ENCODE peak calls at places on chromosomes 4 and X, in four cellular contexts. R, B, M and C are unnamed samples.

GRCh38 chr4:122908223-122908622 is 14.2 kb downstream of the NUDT6 start:
- DNase-seq in B (no peak), R (no peak), M (no peak), C (no peak)

GRCh38 chr4:114015444-114015899 is 36.0 kb upstream of the ARSJ start:
- DNase-seq in M (no peak), B (no peak), R (no peak), C (no peak)

GRCh38 chr4:134470544-134470943 is 269.0 kb upstream of the PABPC4L start:
- DNase-seq in M (peak), B (no peak), R (no peak), C (peak)

GRCh38 chr4:107153228-107153627 is 117.1 kb upstream of the DKK2 start:
- DNase-seq in B (no peak), R (no peak), M (peak), C (peak)

GRCh38 chrX:82757614-82758013 is 750.5 kb upstream of the POU3F4 start:
- DNase-seq in R (no peak), B (no peak), M (no peak), C (no peak)

GRCh38 chr4:26317766-26318165 is 3.0 kb upstream of the RBPJ start:
- DNase-seq in R (no peak), M (no peak), B (no peak), C (no peak)

GRCh38 chr4:7893539-7893938 is 46.1 kb downstream of the AFAP1 start:
- DNase-seq in M (no peak), R (no peak), B (no peak), C (no peak)

GRCh38 chr4:95289028-95289634 is 259.6 kb downstream of the UNC5C start:
- DNase-seq in B (no peak), R (no peak), M (no peak), C (no peak)

GRCh38 chrX:153643431-153644351 is 3.3 kb upstream of the DUSP9 start:
- DNase-seq in R (no peak), B (peak), M (no peak), C (no peak)

GRCh38 chr4:71130827-71131603 is 137.6 kb downstream of the DCK start:
- DNase-seq in M (no peak), B (no peak), R (no peak), C (no peak)

GRCh38 chr4:83489711-83490326 is 4.9 kb upstream of the ABRAXAS1 start:
- DNase-seq in B (no peak), R (no peak), M (no peak), C (no peak)

GRCh38 chr4:147737623-147738022 is 5.7 kb downstream of the ARHGAP10 start:
- DNase-seq in R (no peak), M (no peak), B (no peak), C (no peak)

GRCh38 chrX:120207009-120207610 is 43.5 kb upstream of the ZBTB33 start:
- DNase-seq in B (no peak), M (no peak), R (no peak), C (no peak)

DNA sequence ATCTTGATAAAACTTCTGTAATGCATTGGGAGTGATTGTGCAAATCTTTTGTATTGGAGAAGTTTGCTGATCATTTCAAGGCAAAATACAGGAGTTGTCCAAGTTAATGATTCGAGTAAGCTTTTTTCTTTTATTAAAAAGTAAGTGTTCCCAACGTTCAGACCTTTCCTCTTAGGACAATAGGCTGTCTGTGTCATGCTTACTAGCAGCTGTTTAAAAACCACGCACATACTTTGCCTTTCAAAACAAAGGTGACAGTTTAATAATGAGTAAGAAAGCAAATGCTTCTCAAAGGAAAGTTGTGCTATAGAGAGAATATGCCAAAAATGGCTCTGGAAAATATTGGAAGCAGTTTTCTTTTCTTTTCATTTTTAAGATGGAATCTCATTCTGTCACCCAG is 11.2 kb downstream of the TRAPPC11 start:
- DNase-seq in B (no peak), M (no peak), R (no peak), C (no peak)
- H3K27ac ChIP-seq in B (no peak), M (no peak), R (no peak), C (no peak)

DNA sequence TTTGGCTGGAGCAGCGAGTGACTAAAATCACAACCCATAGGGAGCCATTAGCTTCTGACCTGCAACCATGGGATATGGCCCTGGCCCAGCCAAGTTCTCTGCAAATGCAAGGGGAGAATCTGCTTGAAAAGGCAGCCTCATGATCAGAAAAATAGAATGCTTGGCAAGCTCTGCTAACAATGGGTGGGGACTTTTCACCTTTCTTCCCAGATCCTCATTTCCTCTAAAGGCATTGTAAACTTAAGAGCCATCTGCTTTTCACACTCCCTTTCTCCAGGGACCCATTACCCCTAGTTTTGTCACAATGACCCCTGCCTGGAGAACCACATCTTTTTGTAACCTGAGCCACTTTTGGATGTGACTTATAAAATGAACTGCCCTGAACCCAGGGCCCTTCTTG is 104.3 kb downstream of the PARM1 start:
- DNase-seq in B (no peak), M (peak), R (no peak), C (no peak)
- H3K27ac ChIP-seq in B (no peak), M (no peak), R (no peak), C (no peak)

DNA sequence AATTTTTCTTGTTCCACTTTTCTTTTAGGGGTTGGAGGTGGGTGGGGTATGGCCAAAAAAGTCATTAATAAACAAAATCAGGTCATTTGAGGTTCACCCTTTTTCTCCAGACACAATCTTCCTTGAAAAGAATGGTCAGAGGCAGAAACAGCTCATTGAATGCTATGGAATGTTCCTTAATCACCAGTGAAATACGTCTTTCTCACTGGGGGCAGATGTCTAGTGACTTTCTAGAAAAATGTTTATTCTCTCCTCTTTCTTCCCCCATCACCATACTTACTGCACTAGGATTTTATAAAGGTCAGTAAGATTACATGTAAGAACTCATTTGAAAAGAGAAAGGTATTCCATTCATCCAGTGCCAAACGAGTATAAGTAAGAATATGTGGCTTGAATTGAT is 44.5 kb downstream of the MGST2 start:
- DNase-seq in R (no peak), B (no peak), M (no peak), C (no peak)
- H3K27ac ChIP-seq in R (no peak), B (no peak), M (no peak), C (no peak)

GRCh38 chrX:1545776-1546408 is 8.9 kb upstream of the P2RY8 start:
- DNase-seq in R (no peak), M (no peak), B (no peak), C (no peak)

GRCh38 chrX:1542994-1543725 is 6.2 kb upstream of the P2RY8 start:
- DNase-seq in B (no peak), R (no peak), M (no peak), C (peak)

GRCh38 chrX:1551959-1552546 is 15.1 kb upstream of the P2RY8 start:
- DNase-seq in M (no peak), B (no peak), R (no peak), C (no peak)

DNA sequence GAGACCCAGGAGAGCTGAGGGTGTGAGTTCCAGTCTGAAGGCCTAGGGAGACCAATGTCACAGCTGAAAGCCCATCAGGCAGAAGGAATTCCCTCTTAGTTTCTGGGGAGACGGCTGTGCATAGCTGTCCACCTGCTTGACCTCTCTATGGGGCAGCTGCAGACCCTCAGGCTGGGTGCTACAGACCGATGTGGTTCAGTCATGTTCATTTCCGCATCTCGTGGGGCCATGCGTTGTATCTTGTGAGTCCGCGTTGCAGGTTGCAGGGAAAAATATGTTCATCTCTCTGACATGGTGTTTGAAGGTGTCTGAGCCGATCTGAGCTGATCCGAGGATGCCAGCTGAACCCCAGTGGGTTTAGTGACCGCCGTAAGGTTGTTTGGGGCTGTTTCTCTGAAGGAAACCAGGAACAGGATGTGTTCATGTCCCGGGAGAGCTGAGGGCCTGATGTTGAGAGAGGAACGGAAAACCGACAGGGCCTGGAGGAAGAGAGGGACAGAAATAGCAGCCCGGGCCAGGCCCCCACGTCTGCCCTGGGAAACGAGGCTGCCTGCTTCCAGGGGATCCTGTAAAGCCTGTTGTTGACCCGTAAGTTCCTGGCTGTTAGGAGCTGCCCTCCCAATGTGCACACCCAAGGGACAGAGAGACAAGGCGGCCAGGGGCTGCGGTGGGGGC is 9.8 kb upstream of the P2RY8 start:
- DNase-seq in B (no peak), R (no peak), M (no peak), C (no peak)
- H3K27ac ChIP-seq in B (no peak), R (no peak), M (no peak), C (no peak)